ENCODE peak calls at places on chromosome 20, in five cellular contexts. One of them, this sample, is unnamed.

GRCh38 chr20:29740601-29740950 is 1516.9 kb upstream of the DEFB115 start:
- DNase-seq in SK-MEL-5: no peak
- DNase-seq in stimulated activated effector memory CD8-positive, alpha-beta T cell treated with anti-CD3 and anti-CD28 coated beads, Interleukin-12 subunit alpha, Interleukin-12 subunit beta, amount 100 ng/mL, for 72 hours: no peak
- DNase-seq in brain microvascular endothelial cell: no peak
- DNase-seq in GF-D8: no peak
- DNase-seq in this sample: no peak

GRCh38 chr20:37990571-37991151 is 42.6 kb downstream of the TTI1 start:
- DNase-seq in stimulated activated effector memory CD8-positive, alpha-beta T cell treated with anti-CD3 and anti-CD28 coated beads, Interleukin-12 subunit alpha, Interleukin-12 subunit beta, amount 100 ng/mL, for 72 hours: peak; percentile 66
- DNase-seq in SK-MEL-5: no peak
- DNase-seq in GF-D8: peak; percentile 61
- DNase-seq in brain microvascular endothelial cell: peak; percentile 84
- DNase-seq in this sample: peak; percentile 44

GRCh38 chr20:59421920-59422637 is 121.7 kb downstream of the EDN3 start:
- DNase-seq in SK-MEL-5: no peak
- DNase-seq in stimulated activated effector memory CD8-positive, alpha-beta T cell treated with anti-CD3 and anti-CD28 coated beads, Interleukin-12 subunit alpha, Interleukin-12 subunit beta, amount 100 ng/mL, for 72 hours: no peak
- DNase-seq in brain microvascular endothelial cell: no peak
- DNase-seq in GF-D8: no peak
- DNase-seq in this sample: no peak

GRCh38 chr20:52084727-52085126 is 106.9 kb downstream of the ZFP64 start:
- DNase-seq in GF-D8: no peak
- DNase-seq in brain microvascular endothelial cell: no peak
- DNase-seq in SK-MEL-5: no peak
- DNase-seq in stimulated activated effector memory CD8-positive, alpha-beta T cell treated with anti-CD3 and anti-CD28 coated beads, Interleukin-12 subunit alpha, Interleukin-12 subunit beta, amount 100 ng/mL, for 72 hours: no peak
- DNase-seq in this sample: no peak

GRCh38 chr20:910132-910839 is 5.8 kb downstream of the ANGPT4 start:
- DNase-seq in stimulated activated effector memory CD8-positive, alpha-beta T cell treated with anti-CD3 and anti-CD28 coated beads, Interleukin-12 subunit alpha, Interleukin-12 subunit beta, amount 100 ng/mL, for 72 hours: no peak
- DNase-seq in brain microvascular endothelial cell: no peak
- DNase-seq in SK-MEL-5: no peak
- DNase-seq in GF-D8: no peak
- DNase-seq in this sample: no peak

GRCh38 chr20:17556842-17557674 is 12.8 kb upstream of the DSTN start:
- DNase-seq in stimulated activated effector memory CD8-positive, alpha-beta T cell treated with anti-CD3 and anti-CD28 coated beads, Interleukin-12 subunit alpha, Interleukin-12 subunit beta, amount 100 ng/mL, for 72 hours: no peak
- DNase-seq in GF-D8: no peak
- DNase-seq in brain microvascular endothelial cell: no peak
- DNase-seq in SK-MEL-5: no peak
- DNase-seq in this sample: peak; percentile 42

GRCh38 chr20:4573564-4574355 is 147.9 kb upstream of the PRND start:
- DNase-seq in GF-D8: no peak
- DNase-seq in brain microvascular endothelial cell: peak; percentile 95
- DNase-seq in stimulated activated effector memory CD8-positive, alpha-beta T cell treated with anti-CD3 and anti-CD28 coated beads, Interleukin-12 subunit alpha, Interleukin-12 subunit beta, amount 100 ng/mL, for 72 hours: no peak
- DNase-seq in SK-MEL-5: peak; percentile 27
- DNase-seq in this sample: peak; percentile 97

GRCh38 chr20:10780901-10781300 is 107.1 kb upstream of the JAG1 start:
- DNase-seq in brain microvascular endothelial cell: no peak
- DNase-seq in GF-D8: no peak
- DNase-seq in SK-MEL-5: no peak
- DNase-seq in stimulated activated effector memory CD8-positive, alpha-beta T cell treated with anti-CD3 and anti-CD28 coated beads, Interleukin-12 subunit alpha, Interleukin-12 subunit beta, amount 100 ng/mL, for 72 hours: no peak
- DNase-seq in this sample: no peak

GRCh38 chr20:58629213-58629575 is 21.9 kb upstream of the STX16 start:
- DNase-seq in brain microvascular endothelial cell: no peak
- DNase-seq in SK-MEL-5: no peak
- DNase-seq in stimulated activated effector memory CD8-positive, alpha-beta T cell treated with anti-CD3 and anti-CD28 coated beads, Interleukin-12 subunit alpha, Interleukin-12 subunit beta, amount 100 ng/mL, for 72 hours: no peak
- DNase-seq in GF-D8: no peak
- DNase-seq in this sample: no peak